ENCODE peak calls at places on chromosomes 7 and 10, in eight cellular contexts. One of them, this sample, is unnamed.

GRCh38 chr10:33732176-33733025 is 397.9 kb upstream of the NRP1 start:
- DNase-seq in AG04450: peak
- DNase-seq in fibroblast of lung: no peak
- DNase-seq in heart right ventricle: no peak
- DNase-seq in GM23338: no peak
- DNase-seq in brain microvascular endothelial cell: peak
- DNase-seq in fibroblast of mammary gland: no peak
- DNase-seq in right lobe of liver: no peak
- DNase-seq in this sample: no peak

GRCh38 chr7:18221377-18222290 is 194.0 kb upstream of the PRPS1L1 start:
- DNase-seq in brain microvascular endothelial cell: no peak
- DNase-seq in fibroblast of lung: peak
- DNase-seq in right lobe of liver: no peak
- DNase-seq in heart right ventricle: no peak
- DNase-seq in fibroblast of mammary gland: peak
- DNase-seq in GM23338: no peak
- DNase-seq in AG04450: no peak
- DNase-seq in this sample: peak

GRCh38 chr7:142188159-142188558 is 69.7 kb downstream of the PRSS58 start:
- DNase-seq in right lobe of liver: no peak
- DNase-seq in fibroblast of mammary gland: peak
- DNase-seq in GM23338: no peak
- DNase-seq in brain microvascular endothelial cell: peak
- DNase-seq in fibroblast of lung: peak
- DNase-seq in heart right ventricle: no peak
- DNase-seq in AG04450: no peak
- DNase-seq in this sample: no peak

GRCh38 chr10:134743-135600 is at the start of gene ZMYND11:
- DNase-seq in fibroblast of mammary gland: peak
- DNase-seq in right lobe of liver: peak
- DNase-seq in AG04450: no peak
- DNase-seq in fibroblast of lung: peak
- DNase-seq in GM23338: peak
- DNase-seq in brain microvascular endothelial cell: peak
- DNase-seq in heart right ventricle: peak
- DNase-seq in this sample: no peak

GRCh38 chr7:130409722-130410072 is 29.4 kb downstream of the CPA1 start:
- DNase-seq in heart right ventricle: no peak
- DNase-seq in fibroblast of lung: peak
- DNase-seq in right lobe of liver: no peak
- DNase-seq in GM23338: no peak
- DNase-seq in brain microvascular endothelial cell: peak
- DNase-seq in fibroblast of mammary gland: no peak
- DNase-seq in AG04450: no peak
- DNase-seq in this sample: no peak

GRCh38 chr10:102113956-102114857 is 6.0 kb downstream of the LDB1 start:
- DNase-seq in fibroblast of mammary gland: no peak
- DNase-seq in brain microvascular endothelial cell: no peak
- DNase-seq in fibroblast of lung: peak
- DNase-seq in heart right ventricle: peak
- DNase-seq in right lobe of liver: peak
- DNase-seq in GM23338: peak
- DNase-seq in AG04450: no peak
- DNase-seq in this sample: no peak

GRCh38 chr7:117051808-117052207 is 98.5 kb downstream of the ST7 start:
- DNase-seq in right lobe of liver: no peak
- DNase-seq in brain microvascular endothelial cell: no peak
- DNase-seq in GM23338: no peak
- DNase-seq in AG04450: no peak
- DNase-seq in heart right ventricle: no peak
- DNase-seq in fibroblast of mammary gland: peak
- DNase-seq in fibroblast of lung: peak
- DNase-seq in this sample: no peak

GRCh38 chr7:91876391-91877133 is 3.9 kb downstream of the MTERF1 start:
- DNase-seq in fibroblast of lung: peak
- DNase-seq in GM23338: no peak
- DNase-seq in brain microvascular endothelial cell: no peak
- DNase-seq in AG04450: no peak
- DNase-seq in right lobe of liver: no peak
- DNase-seq in heart right ventricle: no peak
- DNase-seq in fibroblast of mammary gland: peak
- DNase-seq in this sample: no peak

GRCh38 chr7:91940171-91940570 is 491 bp upstream of the AKAP9 start:
- DNase-seq in heart right ventricle: no peak
- DNase-seq in AG04450: no peak
- DNase-seq in right lobe of liver: peak
- DNase-seq in GM23338: peak
- DNase-seq in fibroblast of lung: peak
- DNase-seq in fibroblast of mammary gland: peak
- DNase-seq in brain microvascular endothelial cell: peak
- DNase-seq in this sample: no peak

GRCh38 chr7:158107806-158108205 is 479.8 kb downstream of the PTPRN2 start:
- DNase-seq in heart right ventricle: no peak
- DNase-seq in fibroblast of mammary gland: no peak
- DNase-seq in fibroblast of lung: no peak
- DNase-seq in AG04450: no peak
- DNase-seq in brain microvascular endothelial cell: no peak
- DNase-seq in right lobe of liver: peak
- DNase-seq in GM23338: no peak
- DNase-seq in this sample: no peak

GRCh38 chr7:151231964-151232271 is 365 bp upstream of the CHPF2 start:
- DNase-seq in AG04450: no peak
- DNase-seq in right lobe of liver: no peak
- DNase-seq in heart right ventricle: no peak
- DNase-seq in GM23338: no peak
- DNase-seq in fibroblast of lung: no peak
- DNase-seq in fibroblast of mammary gland: no peak
- DNase-seq in brain microvascular endothelial cell: no peak
- DNase-seq in this sample: no peak

GRCh38 chr7:1239455-1240295 is 7.0 kb downstream of the UNCX start:
- DNase-seq in GM23338: peak
- DNase-seq in right lobe of liver: no peak
- DNase-seq in heart right ventricle: no peak
- DNase-seq in fibroblast of lung: no peak
- DNase-seq in brain microvascular endothelial cell: no peak
- DNase-seq in fibroblast of mammary gland: no peak
- DNase-seq in AG04450: no peak
- DNase-seq in this sample: no peak

GRCh38 chr7:51340936-51341335 is 24.3 kb upstream of the COBL start:
- DNase-seq in fibroblast of lung: no peak
- DNase-seq in AG04450: no peak
- DNase-seq in GM23338: no peak
- DNase-seq in heart right ventricle: no peak
- DNase-seq in brain microvascular endothelial cell: no peak
- DNase-seq in fibroblast of mammary gland: no peak
- DNase-seq in right lobe of liver: no peak
- DNase-seq in this sample: no peak

GRCh38 chr10:60573342-60573741 is 183.7 kb upstream of the ANK3 start:
- DNase-seq in fibroblast of lung: peak
- DNase-seq in heart right ventricle: no peak
- DNase-seq in AG04450: no peak
- DNase-seq in GM23338: no peak
- DNase-seq in right lobe of liver: no peak
- DNase-seq in brain microvascular endothelial cell: peak
- DNase-seq in fibroblast of mammary gland: no peak
- DNase-seq in this sample: no peak

GRCh38 chr7:55250313-55250712 is 114.8 kb upstream of the LANCL2 start:
- DNase-seq in right lobe of liver: no peak
- DNase-seq in GM23338: peak
- DNase-seq in heart right ventricle: no peak
- DNase-seq in fibroblast of mammary gland: peak
- DNase-seq in brain microvascular endothelial cell: no peak
- DNase-seq in AG04450: no peak
- DNase-seq in fibroblast of lung: no peak
- DNase-seq in this sample: no peak

GRCh38 chr10:130656187-130656575 is 520.0 kb downstream of the GLRX3 start:
- DNase-seq in right lobe of liver: no peak
- DNase-seq in fibroblast of mammary gland: no peak
- DNase-seq in heart right ventricle: no peak
- DNase-seq in GM23338: no peak
- DNase-seq in brain microvascular endothelial cell: no peak
- DNase-seq in AG04450: no peak
- DNase-seq in fibroblast of lung: no peak
- DNase-seq in this sample: no peak

DNA sequence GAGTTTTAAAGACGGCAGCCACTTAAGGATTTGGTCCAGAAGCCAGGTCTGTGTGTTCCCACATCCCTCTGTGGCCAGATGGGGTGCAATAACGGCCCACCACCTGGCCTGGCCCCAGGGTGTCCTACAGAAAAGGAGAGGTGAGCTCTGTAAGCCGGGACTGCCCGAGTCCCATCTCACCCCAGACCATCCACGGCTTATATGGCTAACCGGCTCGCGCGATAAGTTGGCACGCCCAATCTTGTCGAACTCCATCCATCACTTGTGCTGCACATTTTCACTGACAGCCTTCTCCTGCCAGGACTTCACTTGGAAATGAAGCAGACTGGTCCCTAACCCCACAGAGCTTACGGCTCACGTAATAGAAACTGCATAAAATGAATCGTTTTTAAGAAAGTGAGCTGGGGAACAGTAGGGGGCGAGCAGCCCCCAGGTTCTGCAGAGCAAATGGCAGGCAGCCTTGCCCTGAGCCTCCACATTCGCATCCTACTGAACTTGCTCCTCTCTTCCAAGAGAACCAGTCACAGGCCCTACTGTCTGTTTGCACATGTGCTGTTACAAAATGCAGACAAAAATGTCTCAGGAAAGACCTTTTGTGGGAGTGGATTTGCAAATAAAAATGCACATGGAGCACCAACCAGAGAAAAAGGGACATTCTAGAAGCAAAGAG is 98.2 kb downstream of the TNS3 start:
- DNase-seq in fibroblast of mammary gland: peak
- DNase-seq in AG04450: no peak
- DNase-seq in brain microvascular endothelial cell: no peak
- DNase-seq in right lobe of liver: no peak
- DNase-seq in heart right ventricle: no peak
- DNase-seq in fibroblast of lung: peak
- DNase-seq in GM23338: peak
- DNase-seq in this sample: no peak
- TF ChIP-seq CTCF in fibroblast of mammary gland: peak
- TF ChIP-seq CTCF in AG04450: peak
- TF ChIP-seq CTCF in brain microvascular endothelial cell: peak
- TF ChIP-seq CTCF in right lobe of liver: peak
- TF ChIP-seq CTCF in heart right ventricle: peak
- TF ChIP-seq CTCF in fibroblast of lung: peak
- TF ChIP-seq CTCF in GM23338: peak
- TF ChIP-seq CTCF in this sample: peak

GRCh38 chr7:36287371-36288241 is 102.1 kb upstream of the ANLN start:
- DNase-seq in fibroblast of mammary gland: no peak
- DNase-seq in heart right ventricle: no peak
- DNase-seq in fibroblast of lung: no peak
- DNase-seq in GM23338: no peak
- DNase-seq in right lobe of liver: no peak
- DNase-seq in brain microvascular endothelial cell: no peak
- DNase-seq in AG04450: no peak
- DNase-seq in this sample: no peak

GRCh38 chr7:36288501-36288900 is 101.2 kb upstream of the ANLN start:
- DNase-seq in GM23338: no peak
- DNase-seq in right lobe of liver: no peak
- DNase-seq in AG04450: no peak
- DNase-seq in fibroblast of lung: no peak
- DNase-seq in heart right ventricle: no peak
- DNase-seq in brain microvascular endothelial cell: no peak
- DNase-seq in fibroblast of mammary gland: no peak
- DNase-seq in this sample: no peak

GRCh38 chr7:36289833-36290661 is 99.6 kb upstream of the ANLN start:
- DNase-seq in GM23338: no peak
- DNase-seq in right lobe of liver: peak
- DNase-seq in brain microvascular endothelial cell: no peak
- DNase-seq in fibroblast of mammary gland: peak
- DNase-seq in heart right ventricle: no peak
- DNase-seq in fibroblast of lung: peak
- DNase-seq in AG04450: no peak
- DNase-seq in this sample: no peak

GRCh38 chr7:36295090-36295489 is 94.6 kb upstream of the ANLN start:
- DNase-seq in GM23338: no peak
- DNase-seq in right lobe of liver: no peak
- DNase-seq in AG04450: no peak
- DNase-seq in fibroblast of mammary gland: no peak
- DNase-seq in heart right ventricle: no peak
- DNase-seq in brain microvascular endothelial cell: no peak
- DNase-seq in fibroblast of lung: no peak
- DNase-seq in this sample: no peak

DNA sequence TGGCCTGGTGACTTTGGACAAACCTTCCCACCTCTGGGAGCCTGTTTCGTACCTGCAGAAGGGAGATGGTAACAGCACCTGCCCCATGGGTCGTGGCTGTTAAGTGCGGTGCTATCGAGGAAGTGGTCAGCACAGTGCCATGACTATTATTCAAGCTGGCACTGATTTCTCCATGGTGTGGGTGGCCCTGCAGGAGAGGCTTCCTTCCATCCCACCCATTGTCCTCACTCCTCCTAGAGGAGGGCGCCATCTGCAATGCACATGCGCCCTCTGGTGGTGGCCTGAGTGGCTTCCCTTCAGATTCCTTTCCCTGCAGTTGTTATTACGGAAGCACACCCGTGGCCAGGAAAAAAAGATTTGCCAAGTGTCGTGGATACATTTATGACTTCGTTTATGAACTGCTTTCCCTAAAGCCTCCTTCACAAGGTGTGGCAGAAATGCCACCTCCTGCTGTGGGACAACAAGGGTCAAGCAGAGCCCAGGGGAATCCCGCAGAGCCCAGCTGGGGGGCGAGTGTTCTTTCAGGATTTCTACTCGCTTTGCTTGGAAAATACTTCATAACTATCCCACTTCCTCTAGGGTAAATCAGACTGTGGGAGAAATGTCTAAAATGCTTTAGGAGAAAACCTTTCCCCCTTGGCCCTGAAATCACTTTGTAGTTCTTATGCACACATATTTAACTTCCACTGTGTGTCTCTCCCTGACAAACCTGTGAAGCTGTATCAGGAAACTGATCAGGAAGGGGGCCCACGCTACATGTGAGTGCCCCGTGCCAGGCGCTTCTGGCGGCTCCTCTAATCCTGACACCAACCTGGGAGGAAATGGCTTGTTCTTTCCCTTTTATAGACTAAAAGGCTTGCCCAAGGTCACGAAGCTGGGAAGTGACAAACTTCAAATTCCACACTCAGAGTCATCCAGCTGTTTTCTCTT is 98.0 kb upstream of the ANLN start:
- DNase-seq in brain microvascular endothelial cell: peak
- DNase-seq in right lobe of liver: peak
- DNase-seq in AG04450: peak
- DNase-seq in heart right ventricle: peak
- DNase-seq in GM23338: peak
- DNase-seq in fibroblast of lung: peak
- DNase-seq in fibroblast of mammary gland: peak
- DNase-seq in this sample: no peak
- H3K4me3 ChIP-seq in brain microvascular endothelial cell: peak
- H3K4me3 ChIP-seq in right lobe of liver: peak
- H3K4me3 ChIP-seq in AG04450: peak
- H3K4me3 ChIP-seq in heart right ventricle: peak
- H3K4me3 ChIP-seq in GM23338: no peak
- H3K4me3 ChIP-seq in fibroblast of lung: peak
- H3K4me3 ChIP-seq in fibroblast of mammary gland: peak
- H3K4me3 ChIP-seq in this sample: peak

GRCh38 chr10:103276941-103277712 is at the start of gene INA:
- DNase-seq in GM23338: peak
- DNase-seq in fibroblast of mammary gland: peak
- DNase-seq in right lobe of liver: no peak
- DNase-seq in brain microvascular endothelial cell: no peak
- DNase-seq in fibroblast of lung: peak
- DNase-seq in AG04450: no peak
- DNase-seq in heart right ventricle: no peak
- DNase-seq in this sample: no peak
- TF ChIP-seq CTCF in GM23338: no peak
- TF ChIP-seq CTCF in fibroblast of mammary gland: no peak
- TF ChIP-seq CTCF in right lobe of liver: no peak
- TF ChIP-seq CTCF in brain microvascular endothelial cell: no peak
- TF ChIP-seq CTCF in fibroblast of lung: no peak
- TF ChIP-seq CTCF in AG04450: no peak
- TF ChIP-seq CTCF in heart right ventricle: no peak
- TF ChIP-seq CTCF in this sample: no peak

GRCh38 chr10:11874568-11875182 is 51.5 kb downstream of the PROSER2 start:
- DNase-seq in brain microvascular endothelial cell: peak
- DNase-seq in fibroblast of lung: peak
- DNase-seq in heart right ventricle: no peak
- DNase-seq in GM23338: peak
- DNase-seq in right lobe of liver: peak
- DNase-seq in fibroblast of mammary gland: peak
- DNase-seq in AG04450: no peak
- DNase-seq in this sample: no peak
- H3K4me3 ChIP-seq in brain microvascular endothelial cell: no peak
- H3K4me3 ChIP-seq in fibroblast of lung: no peak
- H3K4me3 ChIP-seq in heart right ventricle: no peak
- H3K4me3 ChIP-seq in GM23338: peak
- H3K4me3 ChIP-seq in right lobe of liver: no peak
- H3K4me3 ChIP-seq in fibroblast of mammary gland: no peak
- H3K4me3 ChIP-seq in AG04450: no peak
- H3K4me3 ChIP-seq in this sample: no peak

This sample was measured in BJ.